ENCODE peak calls at places on chromosomes 12 and 14, in nine cellular contexts. One of them, this sample, is unnamed.
A peak's percentile ranks its signal among the peaks of the same experiment; 100 is the strongest.

GRCh38 chr12:45914090-45914489 is 76.3 kb downstream of the SCAF11 start:
- DNase-seq in posterior vena cava: no peak
- DNase-seq in cardiac fibroblast: peak; percentile 77
- DNase-seq in NCI-H1092: no peak
- DNase-seq in body of pancreas: no peak
- DNase-seq in HCT116: no peak
- DNase-seq in pancreas: no peak
- DNase-seq in CD4-positive, alpha-beta memory T cell: no peak
- DNase-seq in activated CD4-positive, alpha-beta T cell treated with anti-CD3 and anti-CD28 coated beads, Interleukin-2, amount 10 ng/mL, durations not matched to agents 7 days and 5 days: no peak
- DNase-seq in this sample: no peak

GRCh38 chr12:51851408-51852097 is 3.0 kb upstream of the FIGNL2 start:
- DNase-seq in body of pancreas: no peak
- DNase-seq in activated CD4-positive, alpha-beta T cell treated with anti-CD3 and anti-CD28 coated beads, Interleukin-2, amount 10 ng/mL, durations not matched to agents 7 days and 5 days: no peak
- DNase-seq in posterior vena cava: no peak
- DNase-seq in cardiac fibroblast: no peak
- DNase-seq in NCI-H1092: no peak
- DNase-seq in pancreas: no peak
- DNase-seq in CD4-positive, alpha-beta memory T cell: no peak
- DNase-seq in HCT116: no peak
- DNase-seq in this sample: no peak

GRCh38 chr12:24109381-24110039 is 160.0 kb upstream of the SOX5 start:
- DNase-seq in pancreas: no peak
- DNase-seq in body of pancreas: no peak
- DNase-seq in posterior vena cava: no peak
- DNase-seq in CD4-positive, alpha-beta memory T cell: no peak
- DNase-seq in HCT116: no peak
- DNase-seq in NCI-H1092: no peak
- DNase-seq in activated CD4-positive, alpha-beta T cell treated with anti-CD3 and anti-CD28 coated beads, Interleukin-2, amount 10 ng/mL, durations not matched to agents 7 days and 5 days: no peak
- DNase-seq in cardiac fibroblast: peak; percentile 51
- DNase-seq in this sample: peak; percentile 20

GRCh38 chr12:91926810-91927209 is 218.8 kb downstream of the BTG1 start:
- DNase-seq in NCI-H1092: peak; percentile 54
- DNase-seq in posterior vena cava: no peak
- DNase-seq in CD4-positive, alpha-beta memory T cell: no peak
- DNase-seq in HCT116: no peak
- DNase-seq in pancreas: peak; percentile 33
- DNase-seq in body of pancreas: no peak
- DNase-seq in activated CD4-positive, alpha-beta T cell treated with anti-CD3 and anti-CD28 coated beads, Interleukin-2, amount 10 ng/mL, durations not matched to agents 7 days and 5 days: no peak
- DNase-seq in cardiac fibroblast: peak; percentile 76
- DNase-seq in this sample: no peak

GRCh38 chr12:91994208-91994797 is 151.3 kb downstream of the BTG1 start:
- DNase-seq in CD4-positive, alpha-beta memory T cell: no peak
- DNase-seq in activated CD4-positive, alpha-beta T cell treated with anti-CD3 and anti-CD28 coated beads, Interleukin-2, amount 10 ng/mL, durations not matched to agents 7 days and 5 days: no peak
- DNase-seq in HCT116: no peak
- DNase-seq in NCI-H1092: no peak
- DNase-seq in cardiac fibroblast: no peak
- DNase-seq in posterior vena cava: no peak
- DNase-seq in body of pancreas: no peak
- DNase-seq in pancreas: no peak
- DNase-seq in this sample: no peak

GRCh38 chr14:74062809-74063150 is 21.5 kb downstream of the ALDH6A1 start:
- DNase-seq in posterior vena cava: no peak
- DNase-seq in CD4-positive, alpha-beta memory T cell: no peak
- DNase-seq in HCT116: no peak
- DNase-seq in cardiac fibroblast: no peak
- DNase-seq in activated CD4-positive, alpha-beta T cell treated with anti-CD3 and anti-CD28 coated beads, Interleukin-2, amount 10 ng/mL, durations not matched to agents 7 days and 5 days: no peak
- DNase-seq in body of pancreas: no peak
- DNase-seq in pancreas: no peak
- DNase-seq in NCI-H1092: no peak
- DNase-seq in this sample: no peak

GRCh38 chr14:36657409-36658090 is 4.1 kb upstream of the PAX9 start:
- DNase-seq in body of pancreas: peak; percentile 20
- DNase-seq in HCT116: no peak
- DNase-seq in CD4-positive, alpha-beta memory T cell: no peak
- DNase-seq in activated CD4-positive, alpha-beta T cell treated with anti-CD3 and anti-CD28 coated beads, Interleukin-2, amount 10 ng/mL, durations not matched to agents 7 days and 5 days: no peak
- DNase-seq in posterior vena cava: peak; percentile 75
- DNase-seq in cardiac fibroblast: no peak
- DNase-seq in NCI-H1092: peak; percentile 15
- DNase-seq in pancreas: no peak
- DNase-seq in this sample: no peak

GRCh38 chr14:54567634-54568561 is 970 bp downstream of the SAMD4A start:
- DNase-seq in activated CD4-positive, alpha-beta T cell treated with anti-CD3 and anti-CD28 coated beads, Interleukin-2, amount 10 ng/mL, durations not matched to agents 7 days and 5 days: peak; percentile 42
- DNase-seq in posterior vena cava: peak; percentile 88
- DNase-seq in CD4-positive, alpha-beta memory T cell: peak; percentile 51
- DNase-seq in NCI-H1092: no peak
- DNase-seq in body of pancreas: peak; percentile 51
- DNase-seq in HCT116: no peak
- DNase-seq in cardiac fibroblast: peak; percentile 58
- DNase-seq in pancreas: peak; percentile 39
- DNase-seq in this sample: peak; percentile 22

GRCh38 chr14:71289536-71289935 is 382.3 kb downstream of the PCNX1 start:
- DNase-seq in cardiac fibroblast: no peak
- DNase-seq in activated CD4-positive, alpha-beta T cell treated with anti-CD3 and anti-CD28 coated beads, Interleukin-2, amount 10 ng/mL, durations not matched to agents 7 days and 5 days: peak; percentile 6
- DNase-seq in HCT116: no peak
- DNase-seq in posterior vena cava: no peak
- DNase-seq in CD4-positive, alpha-beta memory T cell: peak; percentile 13
- DNase-seq in pancreas: no peak
- DNase-seq in body of pancreas: no peak
- DNase-seq in NCI-H1092: no peak
- DNase-seq in this sample: no peak

GRCh38 chr12:94282675-94283074 is 134.3 kb downstream of the PLXNC1 start:
- DNase-seq in body of pancreas: no peak
- DNase-seq in cardiac fibroblast: no peak
- DNase-seq in NCI-H1092: no peak
- DNase-seq in CD4-positive, alpha-beta memory T cell: peak; percentile 69
- DNase-seq in posterior vena cava: peak; percentile 66
- DNase-seq in activated CD4-positive, alpha-beta T cell treated with anti-CD3 and anti-CD28 coated beads, Interleukin-2, amount 10 ng/mL, durations not matched to agents 7 days and 5 days: peak; percentile 59
- DNase-seq in HCT116: no peak
- DNase-seq in pancreas: no peak
- DNase-seq in this sample: no peak

GRCh38 chr14:100531591-100532121 is 55.6 kb downstream of the BEGAIN start:
- DNase-seq in NCI-H1092: no peak
- DNase-seq in activated CD4-positive, alpha-beta T cell treated with anti-CD3 and anti-CD28 coated beads, Interleukin-2, amount 10 ng/mL, durations not matched to agents 7 days and 5 days: peak; percentile 3
- DNase-seq in cardiac fibroblast: no peak
- DNase-seq in posterior vena cava: peak; percentile 51
- DNase-seq in pancreas: peak; percentile 23
- DNase-seq in HCT116: no peak
- DNase-seq in CD4-positive, alpha-beta memory T cell: no peak
- DNase-seq in body of pancreas: no peak
- DNase-seq in this sample: no peak

GRCh38 chr12:30044206-30044605 is 260.5 kb upstream of the TMTC1 start:
- DNase-seq in CD4-positive, alpha-beta memory T cell: no peak
- DNase-seq in HCT116: no peak
- DNase-seq in body of pancreas: no peak
- DNase-seq in cardiac fibroblast: no peak
- DNase-seq in pancreas: no peak
- DNase-seq in activated CD4-positive, alpha-beta T cell treated with anti-CD3 and anti-CD28 coated beads, Interleukin-2, amount 10 ng/mL, durations not matched to agents 7 days and 5 days: no peak
- DNase-seq in posterior vena cava: no peak
- DNase-seq in NCI-H1092: no peak
- DNase-seq in this sample: no peak

GRCh38 chr14:32939254-32940065 is 781 bp downstream of the NPAS3 start:
- DNase-seq in posterior vena cava: peak; percentile 91
- DNase-seq in HCT116: no peak
- DNase-seq in cardiac fibroblast: peak; percentile 81
- DNase-seq in activated CD4-positive, alpha-beta T cell treated with anti-CD3 and anti-CD28 coated beads, Interleukin-2, amount 10 ng/mL, durations not matched to agents 7 days and 5 days: no peak
- DNase-seq in pancreas: peak; percentile 82
- DNase-seq in body of pancreas: peak; percentile 80
- DNase-seq in CD4-positive, alpha-beta memory T cell: no peak
- DNase-seq in NCI-H1092: peak; percentile 66
- DNase-seq in this sample: peak; percentile 69

GRCh38 chr14:66490143-66491111 is 4.3 kb downstream of the CCDC196 start:
- DNase-seq in posterior vena cava: no peak
- DNase-seq in pancreas: no peak
- DNase-seq in body of pancreas: no peak
- DNase-seq in CD4-positive, alpha-beta memory T cell: no peak
- DNase-seq in NCI-H1092: no peak
- DNase-seq in activated CD4-positive, alpha-beta T cell treated with anti-CD3 and anti-CD28 coated beads, Interleukin-2, amount 10 ng/mL, durations not matched to agents 7 days and 5 days: no peak
- DNase-seq in HCT116: no peak
- DNase-seq in cardiac fibroblast: no peak
- DNase-seq in this sample: no peak

GRCh38 chr14:67680121-67680602 is 5.7 kb upstream of the VTI1B start:
- DNase-seq in posterior vena cava: no peak
- DNase-seq in HCT116: no peak
- DNase-seq in cardiac fibroblast: peak; percentile 89
- DNase-seq in activated CD4-positive, alpha-beta T cell treated with anti-CD3 and anti-CD28 coated beads, Interleukin-2, amount 10 ng/mL, durations not matched to agents 7 days and 5 days: peak; percentile 43
- DNase-seq in CD4-positive, alpha-beta memory T cell: no peak
- DNase-seq in pancreas: no peak
- DNase-seq in NCI-H1092: no peak
- DNase-seq in body of pancreas: no peak
- DNase-seq in this sample: peak; percentile 24

This sample was measured in Kasumi-1.